ENCODE peak calls at places on chromosomes 13 and 19, in nine cellular contexts. One of them, this sample, is unnamed.

GRCh38 chr13:84574851-84575250 is 692.6 kb upstream of the SLITRK1 start:
- DNase-seq in neural progenitor cell: no peak
- DNase-seq in neuronal stem cell: no peak
- DNase-seq in CD8-positive, alpha-beta T cell: no peak
- DNase-seq in heart left ventricle: no peak
- DNase-seq in tibial nerve: no peak
- DNase-seq in mucosa of descending colon: no peak
- DNase-seq in cardiac muscle cell: no peak
- DNase-seq in ascending aorta: no peak
- DNase-seq in this sample: no peak

GRCh38 chr13:46672338-46673090 is 119.5 kb downstream of the LRCH1 start:
- DNase-seq in CD8-positive, alpha-beta T cell: no peak
- DNase-seq in cardiac muscle cell: no peak
- DNase-seq in tibial nerve: no peak
- DNase-seq in neural progenitor cell: no peak
- DNase-seq in ascending aorta: no peak
- DNase-seq in mucosa of descending colon: no peak
- DNase-seq in heart left ventricle: no peak
- DNase-seq in neuronal stem cell: no peak
- DNase-seq in this sample: no peak

GRCh38 chr13:20198781-20199180 is 6.0 kb upstream of the GJB2 start:
- DNase-seq in cardiac muscle cell: no peak
- DNase-seq in mucosa of descending colon: peak; percentile 53
- DNase-seq in heart left ventricle: no peak
- DNase-seq in neural progenitor cell: no peak
- DNase-seq in ascending aorta: no peak
- DNase-seq in neuronal stem cell: no peak
- DNase-seq in CD8-positive, alpha-beta T cell: no peak
- DNase-seq in tibial nerve: no peak
- DNase-seq in this sample: no peak

GRCh38 chr19:19651076-19651475 is 7.6 kb upstream of the GMIP start:
- DNase-seq in neural progenitor cell: no peak
- DNase-seq in ascending aorta: no peak
- DNase-seq in heart left ventricle: peak; percentile 53
- DNase-seq in CD8-positive, alpha-beta T cell: no peak
- DNase-seq in mucosa of descending colon: no peak
- DNase-seq in cardiac muscle cell: no peak
- DNase-seq in neuronal stem cell: no peak
- DNase-seq in tibial nerve: no peak
- DNase-seq in this sample: no peak

GRCh38 chr19:50266896-50267295 is 62.3 kb downstream of the KCNC3 start:
- DNase-seq in neuronal stem cell: no peak
- DNase-seq in heart left ventricle: no peak
- DNase-seq in tibial nerve: no peak
- DNase-seq in mucosa of descending colon: peak; percentile 63
- DNase-seq in ascending aorta: no peak
- DNase-seq in neural progenitor cell: peak; percentile 53
- DNase-seq in CD8-positive, alpha-beta T cell: no peak
- DNase-seq in cardiac muscle cell: no peak
- DNase-seq in this sample: peak; percentile 77

GRCh38 chr13:41500501-41500900 is 43.2 kb downstream of the RGCC start:
- DNase-seq in cardiac muscle cell: no peak
- DNase-seq in neural progenitor cell: no peak
- DNase-seq in mucosa of descending colon: peak; percentile 36
- DNase-seq in neuronal stem cell: no peak
- DNase-seq in heart left ventricle: no peak
- DNase-seq in tibial nerve: no peak
- DNase-seq in CD8-positive, alpha-beta T cell: peak; percentile 62
- DNase-seq in ascending aorta: no peak
- DNase-seq in this sample: no peak

GRCh38 chr19:41928221-41928683 is at the start of gene ERFL:
- DNase-seq in neural progenitor cell: peak; percentile 52
- DNase-seq in cardiac muscle cell: no peak
- DNase-seq in tibial nerve: no peak
- DNase-seq in heart left ventricle: no peak
- DNase-seq in neuronal stem cell: no peak
- DNase-seq in ascending aorta: no peak
- DNase-seq in mucosa of descending colon: no peak
- DNase-seq in CD8-positive, alpha-beta T cell: no peak
- DNase-seq in this sample: no peak

GRCh38 chr19:34963531-34964406 is at the start of gene ZNF792:
- DNase-seq in heart left ventricle: peak; percentile 71
- DNase-seq in ascending aorta: no peak
- DNase-seq in mucosa of descending colon: peak; percentile 79
- DNase-seq in tibial nerve: peak; percentile 21
- DNase-seq in CD8-positive, alpha-beta T cell: peak; percentile 73
- DNase-seq in neural progenitor cell: peak; percentile 81
- DNase-seq in neuronal stem cell: peak; percentile 40
- DNase-seq in cardiac muscle cell: peak; percentile 88
- DNase-seq in this sample: peak; percentile 70

GRCh38 chr13:114167885-114168284 is 11.2 kb upstream of the CFAP97D2 start:
- DNase-seq in CD8-positive, alpha-beta T cell: no peak
- DNase-seq in heart left ventricle: no peak
- DNase-seq in cardiac muscle cell: no peak
- DNase-seq in mucosa of descending colon: no peak
- DNase-seq in neuronal stem cell: no peak
- DNase-seq in tibial nerve: no peak
- DNase-seq in neural progenitor cell: no peak
- DNase-seq in ascending aorta: no peak
- DNase-seq in this sample: no peak

GRCh38 chr13:93147946-93148345 is 78.7 kb upstream of the GPC6 start:
- DNase-seq in neural progenitor cell: no peak
- DNase-seq in neuronal stem cell: no peak
- DNase-seq in tibial nerve: no peak
- DNase-seq in heart left ventricle: no peak
- DNase-seq in mucosa of descending colon: no peak
- DNase-seq in CD8-positive, alpha-beta T cell: no peak
- DNase-seq in cardiac muscle cell: no peak
- DNase-seq in ascending aorta: no peak
- DNase-seq in this sample: no peak

GRCh38 chr13:113860051-113860471 is 3.8 kb downstream of the GAS6 start:
- DNase-seq in neuronal stem cell: no peak
- DNase-seq in tibial nerve: no peak
- DNase-seq in heart left ventricle: no peak
- DNase-seq in CD8-positive, alpha-beta T cell: peak; percentile 29
- DNase-seq in cardiac muscle cell: no peak
- DNase-seq in ascending aorta: no peak
- DNase-seq in mucosa of descending colon: peak; percentile 80
- DNase-seq in neural progenitor cell: no peak
- DNase-seq in this sample: peak; percentile 84

GRCh38 chr19:41868120-41868988 is 8.3 kb downstream of the RPS19 start:
- DNase-seq in heart left ventricle: no peak
- DNase-seq in neuronal stem cell: no peak
- DNase-seq in ascending aorta: no peak
- DNase-seq in mucosa of descending colon: peak; percentile 56
- DNase-seq in neural progenitor cell: no peak
- DNase-seq in tibial nerve: no peak
- DNase-seq in CD8-positive, alpha-beta T cell: no peak
- DNase-seq in cardiac muscle cell: no peak
- DNase-seq in this sample: no peak

GRCh38 chr19:17765069-17765618 is 13.9 kb downstream of the FCHO1 start:
- DNase-seq in tibial nerve: no peak
- DNase-seq in heart left ventricle: peak; percentile 42
- DNase-seq in neuronal stem cell: no peak
- DNase-seq in cardiac muscle cell: no peak
- DNase-seq in CD8-positive, alpha-beta T cell: no peak
- DNase-seq in mucosa of descending colon: peak; percentile 82
- DNase-seq in ascending aorta: peak; percentile 54
- DNase-seq in neural progenitor cell: no peak
- DNase-seq in this sample: peak; percentile 82

GRCh38 chr13:91468301-91468700 is 69.9 kb downstream of the GPC5 start:
- DNase-seq in CD8-positive, alpha-beta T cell: no peak
- DNase-seq in neuronal stem cell: no peak
- DNase-seq in ascending aorta: no peak
- DNase-seq in neural progenitor cell: no peak
- DNase-seq in heart left ventricle: no peak
- DNase-seq in tibial nerve: no peak
- DNase-seq in cardiac muscle cell: no peak
- DNase-seq in mucosa of descending colon: no peak
- DNase-seq in this sample: no peak

GRCh38 chr19:19943848-19944582 is 43.3 kb downstream of the ZNF93 start:
- DNase-seq in tibial nerve: no peak
- DNase-seq in heart left ventricle: no peak
- DNase-seq in neural progenitor cell: no peak
- DNase-seq in cardiac muscle cell: no peak
- DNase-seq in mucosa of descending colon: no peak
- DNase-seq in neuronal stem cell: no peak
- DNase-seq in CD8-positive, alpha-beta T cell: no peak
- DNase-seq in ascending aorta: no peak
- DNase-seq in this sample: no peak

GRCh38 chr19:964761-965694 is 19.1 kb upstream of the WDR18 start:
- DNase-seq in ascending aorta: no peak
- DNase-seq in tibial nerve: no peak
- DNase-seq in mucosa of descending colon: no peak
- DNase-seq in neural progenitor cell: no peak
- DNase-seq in heart left ventricle: no peak
- DNase-seq in CD8-positive, alpha-beta T cell: no peak
- DNase-seq in neuronal stem cell: no peak
- DNase-seq in cardiac muscle cell: no peak
- DNase-seq in this sample: no peak
- H3K9me3 ChIP-seq in ascending aorta: no peaks in the 10 kb centered on the region
- H3K9me3 ChIP-seq in tibial nerve: no peaks in the 10 kb centered on the region
- H3K9me3 ChIP-seq in mucosa of descending colon: no peaks in the 10 kb centered on the region
- H3K9me3 ChIP-seq in neural progenitor cell: peaks cover 2% of the 10 kb centered on the region
- H3K9me3 ChIP-seq in heart left ventricle: no peaks in the 10 kb centered on the region
- H3K9me3 ChIP-seq in CD8-positive, alpha-beta T cell: no peaks in the 10 kb centered on the region
- H3K9me3 ChIP-seq in neuronal stem cell: peaks cover 18% of the 10 kb centered on the region
- H3K9me3 ChIP-seq in cardiac muscle cell: no peaks in the 10 kb centered on the region
- H3K9me3 ChIP-seq in this sample: no peaks in the 10 kb centered on the region

DNA sequence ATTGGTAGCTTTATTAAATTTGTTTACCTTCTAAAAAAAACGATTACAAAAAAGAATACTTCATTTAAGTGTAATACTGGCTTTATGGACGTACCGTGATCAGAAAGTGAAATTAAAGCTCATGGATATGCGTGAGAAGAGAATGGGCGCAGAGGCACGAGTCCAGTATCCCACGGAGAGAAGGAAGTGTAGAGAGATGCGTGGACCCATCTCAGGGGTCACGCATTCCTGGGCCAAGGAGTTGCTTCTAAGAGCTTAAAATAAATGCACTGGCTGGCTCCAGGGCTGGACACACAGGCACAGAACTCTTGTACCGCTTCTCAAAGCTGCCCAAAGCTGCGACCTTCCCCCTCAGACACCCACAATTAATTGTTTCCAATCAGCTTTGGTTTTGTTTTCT is 8.7 kb upstream of the SPC24 start:
- DNase-seq in neural progenitor cell: no peak
- DNase-seq in CD8-positive, alpha-beta T cell: no peak
- DNase-seq in tibial nerve: no peak
- DNase-seq in neuronal stem cell: no peak
- DNase-seq in cardiac muscle cell: peak; percentile 40
- DNase-seq in ascending aorta: no peak
- DNase-seq in heart left ventricle: no peak
- DNase-seq in mucosa of descending colon: no peak
- DNase-seq in this sample: no peak
- H3K4me3 ChIP-seq in neural progenitor cell: no peak overlapping the region
- H3K4me3 ChIP-seq in CD8-positive, alpha-beta T cell: no peak overlapping the region
- H3K4me3 ChIP-seq in tibial nerve: peak overlapping the region; percentile 2
- H3K4me3 ChIP-seq in neuronal stem cell: no peak overlapping the region
- H3K4me3 ChIP-seq in cardiac muscle cell: no peak overlapping the region
- H3K4me3 ChIP-seq in ascending aorta: peak overlapping the region; percentile 52
- H3K4me3 ChIP-seq in heart left ventricle: no peak overlapping the region
- H3K4me3 ChIP-seq in mucosa of descending colon: no peak overlapping the region
- H3K4me3 ChIP-seq in this sample: no peak overlapping the region

GRCh38 chr19:32666084-32666483 is 8.9 kb downstream of the ANKRD27 start:
- DNase-seq in neural progenitor cell: no peak
- DNase-seq in ascending aorta: no peak
- DNase-seq in CD8-positive, alpha-beta T cell: no peak
- DNase-seq in heart left ventricle: no peak
- DNase-seq in neuronal stem cell: no peak
- DNase-seq in tibial nerve: no peak
- DNase-seq in cardiac muscle cell: no peak
- DNase-seq in mucosa of descending colon: no peak
- DNase-seq in this sample: no peak
- H3K36me3 ChIP-seq in neural progenitor cell: no peaks in the 10 kb centered on the region
- H3K36me3 ChIP-seq in ascending aorta: peaks cover 13% of the 10 kb centered on the region
- H3K36me3 ChIP-seq in CD8-positive, alpha-beta T cell: peaks cover 4% of the 10 kb centered on the region
- H3K36me3 ChIP-seq in heart left ventricle: no peaks in the 10 kb centered on the region
- H3K36me3 ChIP-seq in neuronal stem cell: no peaks in the 10 kb centered on the region
- H3K36me3 ChIP-seq in tibial nerve: no peaks in the 10 kb centered on the region
- H3K36me3 ChIP-seq in cardiac muscle cell: no peaks in the 10 kb centered on the region
- H3K36me3 ChIP-seq in mucosa of descending colon: no peaks in the 10 kb centered on the region
- H3K36me3 ChIP-seq in this sample: no peaks in the 10 kb centered on the region

DNA sequence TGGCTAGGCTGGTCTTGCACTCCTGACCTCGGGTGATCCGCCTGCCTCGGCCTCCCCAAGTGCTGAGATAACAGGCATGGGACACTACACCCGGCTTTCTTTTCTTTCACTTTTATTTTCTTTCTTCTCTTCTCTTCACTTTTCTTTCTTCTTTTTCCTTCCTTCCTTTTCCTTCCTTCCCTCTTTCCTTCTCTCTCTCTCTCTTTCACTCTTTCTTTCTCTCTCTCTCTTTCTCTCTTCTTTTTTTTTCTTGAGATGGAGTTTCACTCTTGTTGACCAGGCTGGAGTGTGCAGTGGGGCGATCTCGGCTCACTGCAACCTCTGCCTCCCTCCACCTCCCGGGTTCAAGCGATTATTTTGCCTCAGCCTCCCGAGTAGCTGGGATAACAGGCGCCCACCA is 812 bp upstream of the ZNF493 start:
- DNase-seq in neuronal stem cell: no peak
- DNase-seq in heart left ventricle: no peak
- DNase-seq in CD8-positive, alpha-beta T cell: no peak
- DNase-seq in ascending aorta: no peak
- DNase-seq in neural progenitor cell: no peak
- DNase-seq in tibial nerve: no peak
- DNase-seq in mucosa of descending colon: no peak
- DNase-seq in cardiac muscle cell: no peak
- DNase-seq in this sample: no peak
- H3K9me3 ChIP-seq in neuronal stem cell: peaks cover 4% of the 10 kb centered on the region
- H3K9me3 ChIP-seq in heart left ventricle: no peaks in the 10 kb centered on the region
- H3K9me3 ChIP-seq in CD8-positive, alpha-beta T cell: no peaks in the 10 kb centered on the region
- H3K9me3 ChIP-seq in ascending aorta: peaks cover 2% of the 10 kb centered on the region
- H3K9me3 ChIP-seq in neural progenitor cell: no peaks in the 10 kb centered on the region
- H3K9me3 ChIP-seq in tibial nerve: no peaks in the 10 kb centered on the region
- H3K9me3 ChIP-seq in mucosa of descending colon: peaks cover 10% of the 10 kb centered on the region
- H3K9me3 ChIP-seq in cardiac muscle cell: no peaks in the 10 kb centered on the region
- H3K9me3 ChIP-seq in this sample: no peaks in the 10 kb centered on the region

GRCh38 chr13:85853901-85854663 is 54.9 kb upstream of the SLITRK6 start:
- DNase-seq in neural progenitor cell: no peak
- DNase-seq in cardiac muscle cell: no peak
- DNase-seq in mucosa of descending colon: no peak
- DNase-seq in ascending aorta: no peak
- DNase-seq in CD8-positive, alpha-beta T cell: no peak
- DNase-seq in heart left ventricle: no peak
- DNase-seq in neuronal stem cell: no peak
- DNase-seq in tibial nerve: no peak
- DNase-seq in this sample: no peak
- H3K4me3 ChIP-seq in neural progenitor cell: no peak overlapping the region
- H3K4me3 ChIP-seq in cardiac muscle cell: no peak overlapping the region
- H3K4me3 ChIP-seq in mucosa of descending colon: no peak overlapping the region
- H3K4me3 ChIP-seq in ascending aorta: no peak overlapping the region
- H3K4me3 ChIP-seq in CD8-positive, alpha-beta T cell: no peak overlapping the region
- H3K4me3 ChIP-seq in heart left ventricle: no peak overlapping the region
- H3K4me3 ChIP-seq in neuronal stem cell: no peak overlapping the region
- H3K4me3 ChIP-seq in tibial nerve: no peak overlapping the region
- H3K4me3 ChIP-seq in this sample: no peak overlapping the region

GRCh38 chr13:29383476-29383875 is 212.0 kb downstream of the SLC7A1 start:
- DNase-seq in neuronal stem cell: no peak
- DNase-seq in CD8-positive, alpha-beta T cell: no peak
- DNase-seq in ascending aorta: no peak
- DNase-seq in neural progenitor cell: no peak
- DNase-seq in cardiac muscle cell: no peak
- DNase-seq in heart left ventricle: no peak
- DNase-seq in mucosa of descending colon: no peak
- DNase-seq in tibial nerve: no peak
- DNase-seq in this sample: no peak
- H3K36me3 ChIP-seq in neuronal stem cell: no peaks in the 10 kb centered on the region
- H3K36me3 ChIP-seq in CD8-positive, alpha-beta T cell: no peaks in the 10 kb centered on the region
- H3K36me3 ChIP-seq in ascending aorta: peaks cover 6% of the 10 kb centered on the region
- H3K36me3 ChIP-seq in neural progenitor cell: no peaks in the 10 kb centered on the region
- H3K36me3 ChIP-seq in cardiac muscle cell: no peaks in the 10 kb centered on the region
- H3K36me3 ChIP-seq in heart left ventricle: no peaks in the 10 kb centered on the region
- H3K36me3 ChIP-seq in mucosa of descending colon: no peaks in the 10 kb centered on the region
- H3K36me3 ChIP-seq in tibial nerve: no peaks in the 10 kb centered on the region
- H3K36me3 ChIP-seq in this sample: no peaks in the 10 kb centered on the region